ENCODE peak calls at places on chromosome 2, in ten cellular contexts. O is coronary artery; F is stimulated activated CD4-positive, alpha-beta T cell treated with anti-CD3 and anti-CD28 coated beads, Interleukin-4, amount 100 ng/mL, for 24 hours; V is brain microvascular endothelial cell; L is NCI-H146; H is Peyer's patch; B is T-helper 9 cell; W is GM12864; X is HAP-1; Q is hepatocyte. G is an unnamed sample.

GRCh38 chr2:34481542-34481941 is 882.4 kb upstream of the FAM98A start:
- DNase-seq in O (no peak), F (no peak), V (no peak), L (no peak), H (no peak), B (no peak), W (no peak), X (no peak), Q (no peak), G (no peak)

GRCh38 chr2:64779117-64779690 is 125.5 kb upstream of the SERTAD2 start:
- DNase-seq in O (no peak), F (no peak), V (peak; percentile 78), L (no peak), H (no peak), B (no peak), W (no peak), X (no peak), Q (no peak), G (no peak)

GRCh38 chr2:102082591-102083586 is 59.7 kb upstream of the IL1R1 start:
- DNase-seq in O (no peak), F (peak; percentile 68), V (peak; percentile 84), L (no peak), H (peak; percentile 64), B (no peak), W (peak; percentile 57), X (no peak), Q (peak; percentile 53), G (no peak)

GRCh38 chr2:190352668-190353536 is 9.5 kb downstream of the INPP1 start:
- DNase-seq in O (no peak), F (no peak), V (no peak), L (peak; percentile 91), H (no peak), B (no peak), W (no peak), X (no peak), Q (peak; percentile 34), G (no peak)

GRCh38 chr2:224584111-224584764 is 925 bp downstream of the CUL3 start:
- DNase-seq in O (no peak), F (peak; percentile 24), V (peak; percentile 30), L (no peak), H (peak; percentile 67), B (peak; percentile 10), W (no peak), X (peak; percentile 54), Q (peak; percentile 42), G (no peak)

GRCh38 chr2:196606516-196606915 is 33.0 kb upstream of the CCDC150 start:
- DNase-seq in O (no peak), F (no peak), V (no peak), L (no peak), H (no peak), B (no peak), W (no peak), X (no peak), Q (no peak), G (no peak)

GRCh38 chr2:127083819-127084503 is 23.0 kb downstream of the BIN1 start:
- DNase-seq in O (peak; percentile 90), F (no peak), V (peak; percentile 59), L (no peak), H (peak; percentile 86), B (no peak), W (no peak), X (no peak), Q (peak; percentile 82), G (no peak)

GRCh38 chr2:112646102-112646719 is 472 bp downstream of the SLC20A1 start:
- DNase-seq in O (peak; percentile 80), F (no peak), V (no peak), L (peak; percentile 84), H (peak; percentile 61), B (no peak), W (no peak), X (no peak), Q (no peak), G (no peak)

GRCh38 chr2:11024687-11025086 is 113.0 kb downstream of the KCNF1 start:
- DNase-seq in O (no peak), F (no peak), V (no peak), L (no peak), H (no peak), B (no peak), W (no peak), X (no peak), Q (no peak), G (no peak)

GRCh38 chr2:193240752-193241151 is 1046.0 kb upstream of the TMEFF2 start:
- DNase-seq in O (no peak), F (no peak), V (no peak), L (no peak), H (no peak), B (no peak), W (no peak), X (no peak), Q (peak; percentile 19), G (no peak)

GRCh38 chr2:88746929-88747490 is 55.5 kb downstream of the RPIA start:
- DNase-seq in O (no peak), F (no peak), V (no peak), L (no peak), H (no peak), B (no peak), W (no peak), X (no peak), Q (no peak), G (no peak)

GRCh38 chr2:148552675-148553331 is 91.7 kb upstream of the EPC2 start:
- DNase-seq in O (no peak), F (peak; percentile 35), V (no peak), L (peak; percentile 27), H (no peak), B (no peak), W (no peak), X (no peak), Q (no peak), G (no peak)

GRCh38 chr2:215884741-215885140 is 128.6 kb downstream of the MREG start:
- DNase-seq in O (no peak), F (no peak), V (peak; percentile 57), L (no peak), H (no peak), B (no peak), W (no peak), X (no peak), Q (no peak), G (no peak)

GRCh38 chr2:156329031-156329921 is 3.2 kb downstream of the NR4A2 start:
- DNase-seq in O (no peak), F (no peak), V (no peak), L (no peak), H (no peak), B (no peak), W (no peak), X (no peak), Q (no peak), G (no peak)

GRCh38 chr2:173652311-173652710 is 297.6 kb downstream of the CDCA7 start:
- DNase-seq in O (no peak), F (no peak), V (peak; percentile 70), L (no peak), H (no peak), B (no peak), W (no peak), X (peak; percentile 44), Q (peak; percentile 59), G (peak; percentile 80)